ENCODE peak calls at places on chromosomes 13 and 19, in seven cellular contexts. P is kidney epithelial cell, I is suprapubic skin, X is GM23248, J is fibroblast of the aortic adventitia, R is AG10803, S is mucosa of descending colon. M is an unnamed sample.

GRCh38 chr13:92355213-92355612 is 871.4 kb upstream of the GPC6 start:
- DNase-seq in I (no peak), P (no peak), S (peak; percentile 29), J (peak; percentile 38), X (no peak), R (no peak), M (peak; percentile 25)

GRCh38 chr19:32373614-32374295 is 28.3 kb downstream of the ZNF507 start:
- DNase-seq in S (no peak), P (peak; percentile 99), I (no peak), X (peak; percentile 99), R (peak; percentile 96), J (peak; percentile 99), M (peak; percentile 99)

GRCh38 chr19:44942067-44942571 is at the start of gene APOC4:
- DNase-seq in P (no peak), J (no peak), X (no peak), I (no peak), R (no peak), S (no peak), M (no peak)

GRCh38 chr19:3585301-3586123 is at the start of gene GIPC3:
- DNase-seq in P (no peak), J (no peak), I (no peak), R (no peak), S (no peak), X (no peak), M (no peak)

GRCh38 chr19:43674630-43674982 is 4.6 kb upstream of the PLAUR start:
- DNase-seq in X (peak; percentile 62), S (no peak), R (peak; percentile 59), I (no peak), J (peak; percentile 25), P (no peak), M (peak; percentile 41)

GRCh38 chr13:111646464-111646855 is 326.0 kb downstream of the TEX29 start:
- DNase-seq in X (no peak), J (no peak), S (no peak), P (no peak), I (peak; percentile 58), R (no peak), M (no peak)

GRCh38 chr13:114007566-114007965 is 33.7 kb upstream of the C13orf46 start:
- DNase-seq in J (no peak), I (peak; percentile 72), S (no peak), R (no peak), P (no peak), X (no peak), M (no peak)

GRCh38 chr13:73991384-73991783 is 142.8 kb downstream of the KLF12 start:
- DNase-seq in R (no peak), I (no peak), S (no peak), J (no peak), P (no peak), X (no peak), M (no peak)

GRCh38 chr13:27919299-27919933 is 384 bp upstream of the PDX1 start:
- DNase-seq in J (no peak), S (no peak), R (no peak), I (no peak), X (no peak), P (no peak), M (no peak)

GRCh38 chr19:16076958-16077611 is 790 bp downstream of the TPM4 start:
- DNase-seq in I (peak; percentile 82), P (no peak), J (no peak), X (peak; percentile 71), R (peak; percentile 49), S (peak; percentile 81), M (no peak)

GRCh38 chr19:14440049-14440448 is 6.9 kb downstream of the PKN1 start:
- DNase-seq in P (no peak), X (no peak), J (no peak), R (no peak), S (peak; percentile 80), I (peak; percentile 91), M (peak; percentile 8)

GRCh38 chr19:18982669-18983068 is 41.7 kb upstream of the HOMER3 start:
- DNase-seq in I (no peak), J (no peak), S (no peak), X (no peak), R (no peak), P (no peak), M (no peak)

GRCh38 chr19:3137139-3137538 is 1.3 kb downstream of the GNA15 start:
- DNase-seq in X (no peak), S (no peak), I (no peak), J (peak; percentile 71), P (no peak), R (no peak), M (peak; percentile 45)

GRCh38 chr19:12994701-12995595 is at the start of gene NFIX:
- DNase-seq in R (peak; percentile 68), J (peak; percentile 62), I (peak; percentile 90), P (no peak), X (peak; percentile 86), S (peak; percentile 82), M (peak; percentile 69)
- H3K4me3 ChIP-seq in R (peak within 1 kb of the TSS; percentile 88), J (peak within 1 kb of the TSS; percentile 93), I (peak within 1 kb of the TSS; percentile 89), P (peak within 1 kb of the TSS; percentile 71), X (peak within 1 kb of the TSS; percentile 99), S (peak within 1 kb of the TSS; percentile 46), M (peak within 1 kb of the TSS; percentile 76)

GRCh38 chr13:46595136-46595917 is 42.4 kb downstream of the LRCH1 start:
- DNase-seq in I (no peak), X (peak; percentile 49), J (peak; percentile 53), R (peak; percentile 71), S (no peak), P (no peak), M (peak; percentile 45)
- H3K4me3 ChIP-seq in I (no peak overlapping the region), X (no peak overlapping the region), J (no peak overlapping the region), R (no peak overlapping the region), S (no peak overlapping the region), P (no peak overlapping the region), M (no peak overlapping the region)

DNA sequence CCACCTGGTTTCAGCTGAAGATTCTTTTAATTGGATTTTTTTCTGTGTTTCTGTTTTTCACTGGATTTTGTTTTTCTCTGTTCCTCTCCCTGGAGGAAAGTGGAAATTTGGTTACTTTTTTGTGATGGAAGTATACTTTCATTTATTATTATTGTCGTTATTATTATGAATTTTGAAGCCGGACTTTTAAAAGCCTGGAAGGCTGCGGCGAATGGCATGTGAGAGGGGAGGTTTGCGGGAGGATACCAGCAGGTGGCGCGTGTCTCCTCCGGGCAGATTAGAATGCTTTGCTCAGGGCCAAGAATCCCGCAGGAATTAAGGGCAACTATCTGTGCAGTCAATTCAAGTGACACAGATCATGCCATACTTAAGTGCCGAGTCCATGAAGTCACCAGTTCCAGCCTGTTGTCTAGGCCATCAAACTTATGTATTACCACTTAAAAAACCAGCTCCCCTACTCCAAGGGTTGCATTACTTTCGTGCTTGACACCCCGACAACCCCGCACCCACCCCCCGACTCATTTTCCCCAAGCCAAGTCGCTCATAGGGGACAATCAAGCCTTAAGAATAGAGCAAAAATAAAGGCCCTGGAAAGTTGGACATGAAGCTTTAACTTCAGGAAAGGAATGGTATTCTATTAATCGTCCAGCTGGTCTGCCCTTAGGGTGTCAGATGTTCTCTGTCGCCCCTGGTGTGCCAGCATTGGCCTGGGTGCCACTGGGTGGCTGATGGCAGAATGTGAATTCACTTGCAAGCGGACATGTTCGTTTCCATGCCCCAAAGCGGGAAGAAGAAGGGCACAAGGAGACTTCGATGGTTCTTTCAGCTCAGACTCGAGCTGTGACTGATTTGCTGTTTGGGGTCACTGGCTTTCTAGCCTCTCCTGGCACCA is 1.3 kb upstream of the LRCH1 start:
- DNase-seq in I (peak; percentile 88), R (peak; percentile 84), X (peak; percentile 88), P (no peak), J (peak; percentile 78), S (peak; percentile 89), M (peak; percentile 77)
- H3K4me3 ChIP-seq in I (peak overlapping the region; percentile 99), R (peak overlapping the region; percentile 88), X (peak overlapping the region; percentile 91), P (peak overlapping the region; percentile 94), J (peak overlapping the region; percentile 18), S (no peak overlapping the region), M (peak overlapping the region; percentile 95)

GRCh38 chr19:1019616-1019961 is 1.3 kb downstream of the TMEM259 start:
- DNase-seq in J (no peak), S (peak; percentile 48), X (no peak), I (no peak), P (no peak), R (no peak), M (no peak)

GRCh38 chr19:1017906-1018305 is 3.0 kb downstream of the TMEM259 start:
- DNase-seq in P (no peak), J (no peak), X (no peak), S (peak; percentile 35), I (no peak), R (no peak), M (no peak)

GRCh38 chr19:1018932-1019615 is 1.8 kb downstream of the TMEM259 start:
- DNase-seq in P (no peak), R (no peak), S (peak; percentile 41), X (no peak), I (no peak), J (no peak), M (no peak)

GRCh38 chr19:1017115-1017905 is 3.6 kb downstream of the TMEM259 start:
- DNase-seq in S (peak; percentile 75), X (no peak), I (no peak), R (no peak), J (no peak), P (no peak), M (no peak)

DNA sequence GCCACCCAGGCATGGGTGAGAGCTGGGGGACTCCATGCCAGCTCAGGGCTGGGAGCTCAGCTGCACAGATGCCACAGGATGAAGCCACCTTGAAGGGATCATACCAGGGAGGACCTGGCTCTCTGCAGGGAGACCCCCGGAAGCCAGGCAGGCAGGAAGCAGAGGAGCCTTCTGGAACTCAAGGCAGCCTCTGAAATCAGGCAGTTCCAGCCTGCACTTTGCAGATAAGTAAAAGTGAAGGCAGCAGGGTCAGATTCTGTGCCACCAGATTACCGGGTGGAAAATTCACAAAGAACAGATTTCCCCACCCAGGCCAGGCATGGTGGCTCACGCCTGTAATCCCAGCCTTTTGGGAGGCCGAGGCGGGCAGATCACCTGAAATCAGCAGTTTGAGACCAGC is 2.5 kb downstream of the TMEM259 start:
- DNase-seq in J (no peak), S (no peak), X (no peak), P (no peak), R (no peak), I (no peak), M (no peak)
- H3K4me3 ChIP-seq in J (peak overlapping the region; percentile 18), S (no peak overlapping the region), X (peak overlapping the region; percentile 85), P (no peak overlapping the region), R (peak overlapping the region; percentile 7), I (peak overlapping the region; percentile 1), M (no peak overlapping the region)

DNA sequence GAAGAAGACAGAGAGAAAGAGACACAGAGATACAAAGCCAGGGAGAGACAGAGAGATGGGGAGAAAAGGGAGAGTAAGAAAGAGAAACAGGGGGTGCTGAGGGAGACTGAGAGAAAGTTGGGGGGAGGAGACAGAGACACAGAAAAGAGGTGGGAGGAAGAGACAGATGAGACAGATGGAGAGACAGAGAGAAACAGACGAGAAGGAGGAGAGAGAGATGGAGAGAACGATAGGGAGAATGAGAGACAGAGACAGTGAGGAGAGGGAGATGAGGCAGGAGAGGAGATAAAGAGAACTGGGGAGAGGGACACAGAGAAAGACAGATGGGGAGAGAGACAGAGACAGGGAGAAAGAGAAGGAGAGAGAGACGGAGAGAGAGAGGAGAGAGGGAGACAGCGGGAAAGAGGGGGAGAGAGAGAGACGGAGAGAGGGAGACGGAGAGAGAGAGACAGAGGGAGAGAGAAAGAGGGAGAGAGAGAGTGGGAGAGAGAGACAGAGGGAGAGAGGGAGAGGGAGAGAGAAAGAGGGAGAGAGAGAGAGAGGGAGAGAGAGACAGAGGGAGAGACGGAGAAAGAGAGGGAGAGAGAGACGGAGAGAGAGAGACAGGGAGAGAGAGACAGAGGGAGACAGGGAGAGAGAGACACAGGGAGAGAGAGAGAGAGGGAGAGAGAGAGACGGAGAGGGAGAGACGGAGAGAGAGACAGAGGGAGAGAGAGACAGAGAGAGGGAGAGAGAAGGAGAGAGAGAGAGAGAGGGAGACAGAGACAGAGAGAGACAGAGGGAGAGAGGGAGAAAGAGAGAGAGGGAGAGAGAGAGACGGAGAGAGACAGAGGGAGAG is 12.6 kb downstream of the JOSD2 start:
- DNase-seq in X (no peak), R (no peak), I (no peak), J (no peak), P (no peak), S (no peak), M (no peak)
- H3K4me3 ChIP-seq in X (no peak overlapping the region), R (no peak overlapping the region), I (no peak overlapping the region), J (no peak overlapping the region), P (no peak overlapping the region), S (no peak overlapping the region), M (no peak overlapping the region)

M was measured in fibroblast of villous mesenchyme.